ENCODE peak calls at places on chromosomes 11 and 22, in nine cellular contexts. One of them, this sample, is unnamed.

GRCh38 chr22:39996732-39997131 is 2.0 kb downstream of the FAM83F start:
- DNase-seq in pancreas: no peak
- DNase-seq in T-cell: no peak
- DNase-seq in activated T-helper 1 cell treated with Interleukin-2 at 50 U/mL for 16 hours: no peak
- DNase-seq in NCI-H748 treated with DMSO at 0.1 percent for 48 hours: no peak
- DNase-seq in mesendoderm: no peak
- DNase-seq in mucosa of gallbladder: no peak
- DNase-seq in NCI-H524 treated with DMSO at 0.1 percent for 48 hours: no peak
- DNase-seq in fibroblast of mammary gland: no peak
- DNase-seq in this sample: no peak

GRCh38 chr11:94493443-94494199 is at the start of the genes ANKRD49 and MRE11:
- DNase-seq in activated T-helper 1 cell treated with Interleukin-2 at 50 U/mL for 16 hours: peak
- DNase-seq in fibroblast of mammary gland: peak
- DNase-seq in NCI-H524 treated with DMSO at 0.1 percent for 48 hours: peak
- DNase-seq in mucosa of gallbladder: peak
- DNase-seq in T-cell: peak
- DNase-seq in NCI-H748 treated with DMSO at 0.1 percent for 48 hours: peak
- DNase-seq in mesendoderm: peak
- DNase-seq in pancreas: peak
- DNase-seq in this sample: peak

GRCh38 chr22:37808294-37808657 is 542 bp downstream of the GCAT start:
- DNase-seq in mucosa of gallbladder: no peak
- DNase-seq in mesendoderm: no peak
- DNase-seq in activated T-helper 1 cell treated with Interleukin-2 at 50 U/mL for 16 hours: no peak
- DNase-seq in NCI-H524 treated with DMSO at 0.1 percent for 48 hours: no peak
- DNase-seq in NCI-H748 treated with DMSO at 0.1 percent for 48 hours: no peak
- DNase-seq in fibroblast of mammary gland: peak
- DNase-seq in pancreas: peak
- DNase-seq in T-cell: no peak
- DNase-seq in this sample: no peak

GRCh38 chr22:44658371-44658953 is 43.5 kb upstream of the PRR5 start:
- DNase-seq in NCI-H524 treated with DMSO at 0.1 percent for 48 hours: no peak
- DNase-seq in mesendoderm: no peak
- DNase-seq in mucosa of gallbladder: peak
- DNase-seq in T-cell: no peak
- DNase-seq in activated T-helper 1 cell treated with Interleukin-2 at 50 U/mL for 16 hours: no peak
- DNase-seq in pancreas: no peak
- DNase-seq in NCI-H748 treated with DMSO at 0.1 percent for 48 hours: no peak
- DNase-seq in fibroblast of mammary gland: peak
- DNase-seq in this sample: no peak

GRCh38 chr11:131370090-131370751 is at the start of gene NTM:
- DNase-seq in fibroblast of mammary gland: peak
- DNase-seq in T-cell: no peak
- DNase-seq in mesendoderm: peak
- DNase-seq in NCI-H524 treated with DMSO at 0.1 percent for 48 hours: peak
- DNase-seq in activated T-helper 1 cell treated with Interleukin-2 at 50 U/mL for 16 hours: no peak
- DNase-seq in NCI-H748 treated with DMSO at 0.1 percent for 48 hours: peak
- DNase-seq in mucosa of gallbladder: peak
- DNase-seq in pancreas: peak
- DNase-seq in this sample: no peak

GRCh38 chr11:2419638-2420501 is 19.3 kb downstream of the TSSC4 start:
- DNase-seq in fibroblast of mammary gland: peak
- DNase-seq in mesendoderm: peak
- DNase-seq in T-cell: peak
- DNase-seq in activated T-helper 1 cell treated with Interleukin-2 at 50 U/mL for 16 hours: peak
- DNase-seq in NCI-H748 treated with DMSO at 0.1 percent for 48 hours: peak
- DNase-seq in mucosa of gallbladder: peak
- DNase-seq in NCI-H524 treated with DMSO at 0.1 percent for 48 hours: no peak
- DNase-seq in pancreas: peak
- DNase-seq in this sample: peak

GRCh38 chr22:17369553-17370035 is 334 bp downstream of the CECR2 start:
- DNase-seq in mesendoderm: peak
- DNase-seq in T-cell: no peak
- DNase-seq in mucosa of gallbladder: no peak
- DNase-seq in fibroblast of mammary gland: no peak
- DNase-seq in NCI-H748 treated with DMSO at 0.1 percent for 48 hours: no peak
- DNase-seq in activated T-helper 1 cell treated with Interleukin-2 at 50 U/mL for 16 hours: no peak
- DNase-seq in NCI-H524 treated with DMSO at 0.1 percent for 48 hours: no peak
- DNase-seq in pancreas: peak
- DNase-seq in this sample: peak

GRCh38 chr11:34546511-34547206 is 33.1 kb upstream of the ELF5 start:
- DNase-seq in pancreas: no peak
- DNase-seq in NCI-H748 treated with DMSO at 0.1 percent for 48 hours: peak
- DNase-seq in activated T-helper 1 cell treated with Interleukin-2 at 50 U/mL for 16 hours: no peak
- DNase-seq in mucosa of gallbladder: no peak
- DNase-seq in T-cell: no peak
- DNase-seq in fibroblast of mammary gland: no peak
- DNase-seq in NCI-H524 treated with DMSO at 0.1 percent for 48 hours: no peak
- DNase-seq in mesendoderm: no peak
- DNase-seq in this sample: no peak

GRCh38 chr22:40400173-40400572 is 29.8 kb downstream of the SGSM3 start:
- DNase-seq in mesendoderm: no peak
- DNase-seq in NCI-H524 treated with DMSO at 0.1 percent for 48 hours: no peak
- DNase-seq in fibroblast of mammary gland: no peak
- DNase-seq in NCI-H748 treated with DMSO at 0.1 percent for 48 hours: no peak
- DNase-seq in activated T-helper 1 cell treated with Interleukin-2 at 50 U/mL for 16 hours: no peak
- DNase-seq in T-cell: peak
- DNase-seq in mucosa of gallbladder: no peak
- DNase-seq in pancreas: no peak
- DNase-seq in this sample: peak

GRCh38 chr22:27192135-27192900 is 534.9 kb downstream of the MIAT start:
- DNase-seq in pancreas: no peak
- DNase-seq in activated T-helper 1 cell treated with Interleukin-2 at 50 U/mL for 16 hours: no peak
- DNase-seq in T-cell: no peak
- DNase-seq in fibroblast of mammary gland: no peak
- DNase-seq in NCI-H524 treated with DMSO at 0.1 percent for 48 hours: peak
- DNase-seq in mesendoderm: no peak
- DNase-seq in mucosa of gallbladder: no peak
- DNase-seq in NCI-H748 treated with DMSO at 0.1 percent for 48 hours: no peak
- DNase-seq in this sample: no peak

GRCh38 chr11:73227571-73228211 is 9.6 kb downstream of the P2RY2 start:
- DNase-seq in mesendoderm: peak
- DNase-seq in activated T-helper 1 cell treated with Interleukin-2 at 50 U/mL for 16 hours: no peak
- DNase-seq in fibroblast of mammary gland: no peak
- DNase-seq in pancreas: peak
- DNase-seq in T-cell: no peak
- DNase-seq in mucosa of gallbladder: peak
- DNase-seq in NCI-H748 treated with DMSO at 0.1 percent for 48 hours: peak
- DNase-seq in NCI-H524 treated with DMSO at 0.1 percent for 48 hours: no peak
- DNase-seq in this sample: no peak

GRCh38 chr11:67282876-67283371 is 6.2 kb upstream of the ANKRD13D start:
- DNase-seq in NCI-H748 treated with DMSO at 0.1 percent for 48 hours: no peak
- DNase-seq in fibroblast of mammary gland: no peak
- DNase-seq in pancreas: no peak
- DNase-seq in mesendoderm: no peak
- DNase-seq in T-cell: no peak
- DNase-seq in activated T-helper 1 cell treated with Interleukin-2 at 50 U/mL for 16 hours: no peak
- DNase-seq in mucosa of gallbladder: no peak
- DNase-seq in NCI-H524 treated with DMSO at 0.1 percent for 48 hours: no peak
- DNase-seq in this sample: no peak

GRCh38 chr22:49381595-49382450 is 445.9 kb downstream of the BRD1 start:
- DNase-seq in mesendoderm: no peak
- DNase-seq in mucosa of gallbladder: peak
- DNase-seq in activated T-helper 1 cell treated with Interleukin-2 at 50 U/mL for 16 hours: no peak
- DNase-seq in T-cell: no peak
- DNase-seq in pancreas: no peak
- DNase-seq in fibroblast of mammary gland: no peak
- DNase-seq in NCI-H524 treated with DMSO at 0.1 percent for 48 hours: no peak
- DNase-seq in NCI-H748 treated with DMSO at 0.1 percent for 48 hours: no peak
- DNase-seq in this sample: no peak

GRCh38 chr11:122748968-122749687 is 89.2 kb upstream of the CRTAM start:
- DNase-seq in pancreas: no peak
- DNase-seq in fibroblast of mammary gland: peak
- DNase-seq in T-cell: no peak
- DNase-seq in mucosa of gallbladder: peak
- DNase-seq in NCI-H524 treated with DMSO at 0.1 percent for 48 hours: no peak
- DNase-seq in activated T-helper 1 cell treated with Interleukin-2 at 50 U/mL for 16 hours: peak
- DNase-seq in NCI-H748 treated with DMSO at 0.1 percent for 48 hours: no peak
- DNase-seq in mesendoderm: no peak
- DNase-seq in this sample: peak

GRCh38 chr22:39738746-39739145 is 154.8 kb downstream of the ENTHD1 start:
- DNase-seq in T-cell: no peak
- DNase-seq in mucosa of gallbladder: no peak
- DNase-seq in pancreas: no peak
- DNase-seq in NCI-H748 treated with DMSO at 0.1 percent for 48 hours: no peak
- DNase-seq in NCI-H524 treated with DMSO at 0.1 percent for 48 hours: no peak
- DNase-seq in mesendoderm: no peak
- DNase-seq in fibroblast of mammary gland: peak
- DNase-seq in activated T-helper 1 cell treated with Interleukin-2 at 50 U/mL for 16 hours: no peak
- DNase-seq in this sample: no peak

GRCh38 chr11:16299884-16300778 is 56.2 kb downstream of the SOX6 start:
- DNase-seq in NCI-H748 treated with DMSO at 0.1 percent for 48 hours: peak
- DNase-seq in NCI-H524 treated with DMSO at 0.1 percent for 48 hours: no peak
- DNase-seq in pancreas: no peak
- DNase-seq in mucosa of gallbladder: no peak
- DNase-seq in T-cell: no peak
- DNase-seq in activated T-helper 1 cell treated with Interleukin-2 at 50 U/mL for 16 hours: no peak
- DNase-seq in fibroblast of mammary gland: no peak
- DNase-seq in mesendoderm: no peak
- DNase-seq in this sample: no peak

GRCh38 chr22:33380789-33381530 is 322.8 kb upstream of the SYN3 start:
- DNase-seq in NCI-H524 treated with DMSO at 0.1 percent for 48 hours: no peak
- DNase-seq in NCI-H748 treated with DMSO at 0.1 percent for 48 hours: no peak
- DNase-seq in T-cell: no peak
- DNase-seq in pancreas: no peak
- DNase-seq in activated T-helper 1 cell treated with Interleukin-2 at 50 U/mL for 16 hours: no peak
- DNase-seq in mucosa of gallbladder: no peak
- DNase-seq in mesendoderm: peak
- DNase-seq in fibroblast of mammary gland: peak
- DNase-seq in this sample: no peak

GRCh38 chr11:47325271-47326041 is 27.0 kb downstream of the MYBPC3 start:
- DNase-seq in mesendoderm: no peak
- DNase-seq in activated T-helper 1 cell treated with Interleukin-2 at 50 U/mL for 16 hours: no peak
- DNase-seq in mucosa of gallbladder: no peak
- DNase-seq in NCI-H524 treated with DMSO at 0.1 percent for 48 hours: no peak
- DNase-seq in pancreas: no peak
- DNase-seq in fibroblast of mammary gland: no peak
- DNase-seq in T-cell: no peak
- DNase-seq in NCI-H748 treated with DMSO at 0.1 percent for 48 hours: no peak
- DNase-seq in this sample: no peak

GRCh38 chr11:65528819-65529350 is 4.0 kb downstream of the SCYL1 start:
- DNase-seq in mucosa of gallbladder: no peak
- DNase-seq in pancreas: no peak
- DNase-seq in NCI-H524 treated with DMSO at 0.1 percent for 48 hours: no peak
- DNase-seq in fibroblast of mammary gland: no peak
- DNase-seq in mesendoderm: no peak
- DNase-seq in T-cell: no peak
- DNase-seq in NCI-H748 treated with DMSO at 0.1 percent for 48 hours: no peak
- DNase-seq in activated T-helper 1 cell treated with Interleukin-2 at 50 U/mL for 16 hours: no peak
- DNase-seq in this sample: no peak

GRCh38 chr11:65569164-65569972 is 909 bp upstream of the ZNRD2 start:
- DNase-seq in fibroblast of mammary gland: no peak
- DNase-seq in activated T-helper 1 cell treated with Interleukin-2 at 50 U/mL for 16 hours: peak
- DNase-seq in NCI-H748 treated with DMSO at 0.1 percent for 48 hours: no peak
- DNase-seq in mucosa of gallbladder: no peak
- DNase-seq in T-cell: no peak
- DNase-seq in mesendoderm: no peak
- DNase-seq in NCI-H524 treated with DMSO at 0.1 percent for 48 hours: no peak
- DNase-seq in pancreas: no peak
- DNase-seq in this sample: no peak

GRCh38 chr11:59582006-59582405 is 33.6 kb downstream of the OSBP start:
- DNase-seq in mesendoderm: peak
- DNase-seq in T-cell: no peak
- DNase-seq in NCI-H748 treated with DMSO at 0.1 percent for 48 hours: no peak
- DNase-seq in activated T-helper 1 cell treated with Interleukin-2 at 50 U/mL for 16 hours: no peak
- DNase-seq in mucosa of gallbladder: no peak
- DNase-seq in fibroblast of mammary gland: no peak
- DNase-seq in NCI-H524 treated with DMSO at 0.1 percent for 48 hours: no peak
- DNase-seq in pancreas: no peak
- DNase-seq in this sample: no peak

GRCh38 chr11:12193515-12194336 is 83.3 kb downstream of the MICAL2 start:
- DNase-seq in activated T-helper 1 cell treated with Interleukin-2 at 50 U/mL for 16 hours: no peak
- DNase-seq in NCI-H748 treated with DMSO at 0.1 percent for 48 hours: no peak
- DNase-seq in mesendoderm: no peak
- DNase-seq in NCI-H524 treated with DMSO at 0.1 percent for 48 hours: no peak
- DNase-seq in mucosa of gallbladder: no peak
- DNase-seq in T-cell: no peak
- DNase-seq in pancreas: peak
- DNase-seq in fibroblast of mammary gland: no peak
- DNase-seq in this sample: no peak

GRCh38 chr11:35087648-35088047 is 51.3 kb upstream of the CD44 start:
- DNase-seq in NCI-H748 treated with DMSO at 0.1 percent for 48 hours: no peak
- DNase-seq in mucosa of gallbladder: peak
- DNase-seq in NCI-H524 treated with DMSO at 0.1 percent for 48 hours: no peak
- DNase-seq in T-cell: no peak
- DNase-seq in fibroblast of mammary gland: no peak
- DNase-seq in pancreas: no peak
- DNase-seq in mesendoderm: no peak
- DNase-seq in activated T-helper 1 cell treated with Interleukin-2 at 50 U/mL for 16 hours: no peak
- DNase-seq in this sample: no peak

GRCh38 chr11:8721740-8722139 is 39.1 kb downstream of the RPL27A start:
- DNase-seq in pancreas: no peak
- DNase-seq in mesendoderm: peak
- DNase-seq in NCI-H748 treated with DMSO at 0.1 percent for 48 hours: no peak
- DNase-seq in NCI-H524 treated with DMSO at 0.1 percent for 48 hours: no peak
- DNase-seq in fibroblast of mammary gland: no peak
- DNase-seq in mucosa of gallbladder: no peak
- DNase-seq in activated T-helper 1 cell treated with Interleukin-2 at 50 U/mL for 16 hours: no peak
- DNase-seq in T-cell: no peak
- DNase-seq in this sample: no peak

GRCh38 chr22:41568811-41569210 is 8.0 kb downstream of the CSDC2 start:
- DNase-seq in mesendoderm: no peak
- DNase-seq in NCI-H524 treated with DMSO at 0.1 percent for 48 hours: no peak
- DNase-seq in fibroblast of mammary gland: no peak
- DNase-seq in mucosa of gallbladder: no peak
- DNase-seq in activated T-helper 1 cell treated with Interleukin-2 at 50 U/mL for 16 hours: no peak
- DNase-seq in T-cell: no peak
- DNase-seq in NCI-H748 treated with DMSO at 0.1 percent for 48 hours: no peak
- DNase-seq in pancreas: no peak
- DNase-seq in this sample: no peak

GRCh38 chr22:38927033-38927789 is 30.2 kb upstream of the APOBEC3A start:
- DNase-seq in mesendoderm: peak
- DNase-seq in NCI-H748 treated with DMSO at 0.1 percent for 48 hours: no peak
- DNase-seq in fibroblast of mammary gland: peak
- DNase-seq in activated T-helper 1 cell treated with Interleukin-2 at 50 U/mL for 16 hours: peak
- DNase-seq in mucosa of gallbladder: peak
- DNase-seq in T-cell: peak
- DNase-seq in NCI-H524 treated with DMSO at 0.1 percent for 48 hours: peak
- DNase-seq in pancreas: peak
- DNase-seq in this sample: peak

GRCh38 chr11:130776044-130776390 is 140.3 kb downstream of the SNX19 start:
- DNase-seq in mucosa of gallbladder: no peak
- DNase-seq in NCI-H524 treated with DMSO at 0.1 percent for 48 hours: no peak
- DNase-seq in fibroblast of mammary gland: no peak
- DNase-seq in NCI-H748 treated with DMSO at 0.1 percent for 48 hours: no peak
- DNase-seq in T-cell: no peak
- DNase-seq in activated T-helper 1 cell treated with Interleukin-2 at 50 U/mL for 16 hours: no peak
- DNase-seq in mesendoderm: no peak
- DNase-seq in pancreas: no peak
- DNase-seq in this sample: no peak

GRCh38 chr11:120512727-120513435 is 1.3 kb downstream of the GRIK4 start:
- DNase-seq in mesendoderm: no peak
- DNase-seq in NCI-H524 treated with DMSO at 0.1 percent for 48 hours: peak
- DNase-seq in NCI-H748 treated with DMSO at 0.1 percent for 48 hours: no peak
- DNase-seq in activated T-helper 1 cell treated with Interleukin-2 at 50 U/mL for 16 hours: no peak
- DNase-seq in T-cell: no peak
- DNase-seq in pancreas: no peak
- DNase-seq in fibroblast of mammary gland: no peak
- DNase-seq in mucosa of gallbladder: no peak
- DNase-seq in this sample: no peak